ENCODE peak calls at places on chromosomes 6 and 20, in ten cellular contexts. B is heart right ventricle, N is fibroblast of lung, D is GM23338, Z is H9, F is psoas muscle, A is tibial artery, Y is cardiac fibroblast, J is BE2C, W is GM10248. R is an unnamed sample.

GRCh38 chr6:147173675-147174339 is 30.4 kb upstream of the STXBP5 start:
- DNase-seq in B (no peak), N (peak; percentile 12), D (no peak), Z (no peak), F (no peak), A (no peak), Y (no peak), J (no peak), W (no peak), R (no peak)

GRCh38 chr6:14520029-14520428 is 402.5 kb downstream of the CD83 start:
- DNase-seq in B (no peak), N (no peak), D (no peak), Z (no peak), F (no peak), A (no peak), Y (peak; percentile 14), J (no peak), W (no peak), R (no peak)

GRCh38 chr6:89110288-89110687 is 7.6 kb downstream of the SRSF12 start:
- DNase-seq in B (no peak), N (no peak), D (no peak), Z (no peak), F (no peak), A (no peak), Y (no peak), J (no peak), W (no peak), R (no peak)

GRCh38 chr6:144438103-144438502 is 153.0 kb downstream of the UTRN start:
- DNase-seq in B (no peak), N (no peak), D (no peak), Z (no peak), F (no peak), A (no peak), Y (no peak), J (no peak), W (no peak), R (no peak)

GRCh38 chr20:49446808-49447207 is 35.7 kb downstream of the KCNB1 start:
- DNase-seq in B (peak; percentile 86), N (peak; percentile 42), D (peak; percentile 65), Z (peak; percentile 71), F (peak; percentile 91), A (peak; percentile 89), Y (peak; percentile 33), J (peak; percentile 37), W (no peak), R (no peak)

GRCh38 chr20:23143986-23144695 is 58.0 kb upstream of the CD93 start:
- DNase-seq in B (no peak), N (no peak), D (no peak), Z (no peak), F (peak; percentile 36), A (peak; percentile 17), Y (no peak), J (no peak), W (no peak), R (no peak)

GRCh38 chr6:131875647-131876046 is 67.8 kb downstream of the ENPP1 start:
- DNase-seq in B (no peak), N (no peak), D (no peak), Z (no peak), F (no peak), A (no peak), Y (no peak), J (no peak), W (no peak), R (no peak)

GRCh38 chr6:91132461-91132860 is 545.6 kb upstream of the MAP3K7 start:
- DNase-seq in B (no peak), N (peak; percentile 43), D (no peak), Z (no peak), F (no peak), A (no peak), Y (no peak), J (peak; percentile 29), W (no peak), R (no peak)

GRCh38 chr6:53879608-53880007 is 84.8 kb downstream of the LRRC1 start:
- DNase-seq in B (no peak), N (no peak), D (no peak), Z (no peak), F (no peak), A (no peak), Y (no peak), J (no peak), W (no peak), R (no peak)

GRCh38 chr6:156280131-156280530 is 497.0 kb upstream of the ARID1B start:
- DNase-seq in B (no peak), N (no peak), D (no peak), Z (no peak), F (no peak), A (no peak), Y (no peak), J (peak; percentile 86), W (no peak), R (no peak)

DNA sequence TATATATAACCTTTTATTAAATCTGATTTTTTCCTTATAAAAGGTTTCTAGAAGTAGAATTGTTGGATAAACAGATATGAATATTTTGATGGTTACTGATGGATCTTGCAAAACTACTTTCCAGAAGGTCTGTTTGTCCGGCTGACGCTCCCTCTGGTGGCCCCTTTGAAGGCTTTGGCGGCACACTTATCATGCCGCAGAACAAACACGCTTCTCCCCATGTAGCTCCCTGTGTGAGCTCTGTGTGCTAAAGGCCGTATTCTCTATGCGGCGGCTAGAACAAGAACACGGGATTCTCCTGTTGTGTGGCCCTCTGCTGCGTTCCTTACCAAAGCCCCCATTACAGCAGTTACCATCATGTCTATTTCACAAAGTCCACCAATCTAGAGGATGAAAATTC is 30.0 kb downstream of the PPP1R3G start:
- DNase-seq in B (peak; percentile 41), N (no peak), D (no peak), Z (no peak), F (no peak), A (no peak), Y (peak; percentile 67), J (no peak), W (no peak), R (no peak)
- TF ChIP-seq CTCF in B (peak; percentile 34), N (peak; percentile 45), D (peak; percentile 22), Z (peak; percentile 26), F (no peak), A (no peak), Y (peak; percentile 44), J (no peak), W (no peak), R (peak; percentile 46)

GRCh38 chr20:63498950-63499332 is at the start of gene EEF1A2:
- DNase-seq in B (peak; percentile 77), N (no peak), D (no peak), Z (peak; percentile 31), F (peak; percentile 91), A (no peak), Y (no peak), J (peak; percentile 82), W (no peak), R (peak; percentile 66)
- TF ChIP-seq CTCF in B (no peak), N (no peak), D (no peak), Z (peak; percentile 12), F (peak; percentile 37), A (no peak), Y (no peak), J (peak; percentile 24), W (peak; percentile 8), R (no peak)

DNA sequence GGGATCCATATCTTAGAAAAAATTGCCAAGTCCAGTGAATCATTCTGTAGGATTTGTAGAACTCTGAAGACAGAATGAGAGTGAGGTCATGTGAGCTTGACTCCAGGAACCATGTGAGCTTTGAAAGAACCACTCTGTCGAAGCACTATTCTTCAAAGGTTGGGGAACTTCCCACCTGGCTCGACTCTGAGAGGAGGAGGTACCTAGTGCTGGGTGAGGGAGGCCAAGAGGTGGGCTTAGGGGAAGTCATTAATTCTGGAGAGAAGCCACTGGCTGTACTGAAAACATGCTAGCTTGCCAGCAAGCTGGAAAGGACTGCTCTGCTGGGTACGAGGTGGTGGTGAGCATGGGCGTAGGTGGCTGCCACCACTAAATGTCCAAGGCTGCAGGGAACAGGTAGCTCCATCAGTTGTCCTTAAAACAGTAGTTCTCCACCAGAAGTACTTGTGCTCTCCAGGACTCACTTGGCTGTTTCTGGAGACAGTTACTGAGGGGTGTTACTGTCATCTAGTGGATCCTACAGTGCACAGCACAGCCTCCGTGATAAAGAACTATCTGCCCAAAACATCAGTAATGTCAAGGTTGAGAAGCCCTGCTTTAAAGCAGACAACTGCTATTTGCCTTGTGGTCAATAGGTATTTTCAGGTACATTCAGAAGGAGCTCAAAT is 34.7 kb upstream of the SYNJ2 start:
- DNase-seq in B (no peak), N (no peak), D (peak; percentile 45), Z (no peak), F (no peak), A (no peak), Y (peak; percentile 36), J (no peak), W (peak; percentile 66), R (no peak)
- TF ChIP-seq CTCF in B (peak; percentile 50), N (peak; percentile 42), D (peak; percentile 47), Z (peak; percentile 70), F (peak; percentile 25), A (no peak), Y (peak; percentile 46), J (peak; percentile 95), W (peak; percentile 84), R (peak; percentile 54)

DNA sequence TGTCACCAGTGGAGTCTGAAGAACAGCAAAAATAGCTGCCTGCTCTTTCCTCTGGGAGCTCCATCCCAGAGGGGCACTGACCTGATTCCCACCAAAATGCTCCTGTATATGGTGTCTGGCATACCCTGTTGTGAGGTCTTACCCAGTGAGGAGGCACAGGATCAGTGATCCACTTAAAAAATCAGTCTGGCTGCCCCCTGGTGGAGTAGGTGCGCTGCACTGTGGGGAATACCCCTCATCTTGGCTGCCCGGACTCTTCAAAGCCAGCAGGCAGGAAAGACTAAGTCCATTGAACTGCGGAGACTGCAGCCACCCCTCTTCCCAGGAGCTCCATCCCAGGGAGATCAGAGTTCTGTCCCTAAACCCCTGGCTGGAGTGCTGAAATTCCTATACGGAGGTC is 230.9 kb upstream of the HTR1E start:
- DNase-seq in B (no peak), N (no peak), D (peak; percentile 71), Z (peak; percentile 70), F (no peak), A (no peak), Y (no peak), J (peak; percentile 43), W (no peak), R (no peak)
- TF ChIP-seq CTCF in B (no peak), N (no peak), D (peak; percentile 51), Z (peak; percentile 67), F (no peak), A (no peak), Y (no peak), J (peak; percentile 48), W (no peak), R (no peak)

DNA sequence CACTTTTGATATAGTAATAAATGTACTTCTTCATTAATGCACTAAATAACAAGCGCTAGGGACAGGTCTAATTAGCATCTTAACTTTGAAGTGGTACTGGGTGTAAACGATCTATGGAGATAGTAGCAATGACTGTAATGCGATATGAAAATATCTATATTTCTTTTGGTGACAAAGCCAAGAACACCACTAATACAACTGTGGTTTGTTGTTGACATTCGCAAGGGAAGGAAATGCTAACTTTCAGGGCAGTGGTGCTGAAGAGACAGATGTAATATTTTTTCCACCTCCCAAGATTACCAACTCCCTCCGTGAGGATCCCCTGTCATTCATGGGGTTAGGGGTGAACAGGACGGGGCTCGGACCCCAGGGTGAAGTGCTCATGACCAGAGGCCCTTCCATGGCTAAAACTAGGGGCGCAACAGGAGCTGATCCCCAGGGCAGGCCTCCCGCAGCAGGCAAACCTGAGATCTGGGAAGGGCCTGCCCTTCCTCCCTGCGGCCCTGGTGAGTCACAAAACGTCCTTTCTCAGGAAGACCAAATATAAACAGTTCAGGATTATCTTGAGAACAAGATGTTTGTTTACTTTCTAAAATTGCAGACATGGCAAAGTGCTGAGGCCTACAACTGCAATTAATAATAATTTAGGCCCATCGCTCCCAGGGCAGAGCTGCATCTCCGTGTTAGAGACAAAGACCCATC is 65.0 kb upstream of the TOX2 start:
- DNase-seq in B (no peak), N (peak; percentile 57), D (no peak), Z (no peak), F (peak; percentile 55), A (no peak), Y (peak; percentile 61), J (no peak), W (no peak), R (no peak)
- TF ChIP-seq CTCF in B (no peak), N (no peak), D (no peak), Z (no peak), F (no peak), A (no peak), Y (no peak), J (no peak), W (no peak), R (no peak)